ENCODE peak calls at places on chromosomes 7 and 10, in seven cellular contexts. Y, P, T, K, F, L and B are unnamed samples.
A peak's percentile ranks its signal among the peaks of the same experiment; 100 is the strongest.

GRCh38 chr7:1676550-1677071 is 6.5 kb downstream of the ELFN1 start:
- DNase-seq in Y (no peak), P (no peak), T (no peak), K (no peak), F (no peak), L (no peak), B (no peak)

GRCh38 chr10:26381986-26382385 is 56.2 kb upstream of the APBB1IP start:
- DNase-seq in Y (no peak), P (no peak), T (no peak), K (no peak), F (no peak), L (no peak), B (no peak)

GRCh38 chr7:135333946-135334345 is 100.3 kb downstream of the STRA8 start:
- DNase-seq in Y (no peak), P (no peak), T (no peak), K (no peak), F (no peak), L (no peak), B (no peak)

GRCh38 chr10:17229967-17230682 is 2.1 kb downstream of the VIM start:
- DNase-seq in Y (peak; percentile 89), P (peak; percentile 73), T (peak; percentile 52), K (no peak), F (peak; percentile 89), L (peak; percentile 33), B (peak; percentile 67)

GRCh38 chr10:122030200-122030552 is 41.2 kb downstream of the TACC2 start:
- DNase-seq in Y (no peak), P (no peak), T (no peak), K (no peak), F (no peak), L (no peak), B (no peak)

GRCh38 chr10:4515711-4516110 is 310.3 kb upstream of the AKR1E2 start:
- DNase-seq in Y (no peak), P (no peak), T (no peak), K (no peak), F (no peak), L (no peak), B (no peak)

GRCh38 chr10:68406111-68406814 is 814 bp downstream of the RUFY2 start:
- DNase-seq in Y (peak; percentile 45), P (peak; percentile 47), T (peak; percentile 75), K (peak; percentile 2), F (peak; percentile 41), L (peak; percentile 44), B (peak; percentile 35)

GRCh38 chr7:140672382-140673062 is at the start of gene ADCK2:
- DNase-seq in Y (peak; percentile 63), P (no peak), T (peak; percentile 67), K (no peak), F (peak; percentile 59), L (no peak), B (no peak)

GRCh38 chr10:12350167-12350872 is 973 bp downstream of the CAMK1D start:
- DNase-seq in Y (peak; percentile 61), P (peak; percentile 33), T (peak; percentile 14), K (no peak), F (peak; percentile 52), L (peak; percentile 14), B (peak; percentile 12)

GRCh38 chr7:14403587-14403986 is 414.1 kb upstream of the ETV1 start:
- DNase-seq in Y (no peak), P (no peak), T (no peak), K (no peak), F (no peak), L (no peak), B (no peak)

GRCh38 chr10:71982269-71983178 is 18.3 kb downstream of the CHST3 start:
- DNase-seq in Y (no peak), P (no peak), T (peak; percentile 42), K (no peak), F (no peak), L (no peak), B (no peak)

GRCh38 chr7:139439375-139439774 is 44.1 kb downstream of the KLRG2 start:
- DNase-seq in Y (no peak), P (no peak), T (no peak), K (no peak), F (no peak), L (no peak), B (no peak)

GRCh38 chr7:104643587-104644217 is 315.3 kb downstream of the LHFPL3 start:
- DNase-seq in Y (no peak), P (peak; percentile 21), T (peak; percentile 11), K (no peak), F (no peak), L (no peak), B (no peak)

GRCh38 chr10:22931948-22932347 is 4.1 kb downstream of the ARMC3 start:
- DNase-seq in Y (no peak), P (no peak), T (no peak), K (no peak), F (no peak), L (no peak), B (peak; percentile 4)

GRCh38 chr10:3584926-3585784 is 199.9 kb downstream of the KLF6 start:
- DNase-seq in Y (no peak), P (no peak), T (no peak), K (no peak), F (no peak), L (no peak), B (no peak)

GRCh38 chr10:110864662-110865140 is 7.0 kb upstream of the PDCD4 start:
- DNase-seq in Y (no peak), P (no peak), T (no peak), K (peak; percentile 56), F (no peak), L (no peak), B (no peak)

GRCh38 chr10:110163841-110164240 is 43.6 kb upstream of the MXI1 start:
- DNase-seq in Y (no peak), P (no peak), T (peak; percentile 51), K (no peak), F (no peak), L (no peak), B (no peak)